ENCODE peak calls at places on chromosomes 7 and 10, in seven cellular contexts. E, N, A, X, Y, D and L are unnamed samples.

GRCh38 chr7:1532456-1533254 is 2.2 kb downstream of the MAFK start:
- DNase-seq in E (peak; percentile 96), N (peak; percentile 93), A (peak; percentile 78), X (peak; percentile 85), Y (peak; percentile 76), D (no peak), L (no peak)

GRCh38 chr7:55570939-55571338 is 1.4 kb downstream of the VOPP1 start:
- DNase-seq in E (peak; percentile 43), N (peak; percentile 85), A (no peak), X (no peak), Y (peak; percentile 76), D (peak; percentile 37), L (no peak)

GRCh38 chr7:123190109-123190831 is 9.5 kb downstream of the SLC13A1 start:
- DNase-seq in E (no peak), N (no peak), A (no peak), X (no peak), Y (peak; percentile 68), D (no peak), L (no peak)

GRCh38 chr10:31947144-31947926 is 18.7 kb upstream of the ARHGAP12 start:
- DNase-seq in E (peak; percentile 96), N (peak; percentile 94), A (no peak), X (no peak), Y (peak; percentile 58), D (no peak), L (no peak)

GRCh38 chr7:155002411-155003214 is at the start of gene PAXIP1:
- DNase-seq in E (peak; percentile 31), N (peak; percentile 54), A (peak; percentile 78), X (peak; percentile 62), Y (no peak), D (peak; percentile 56), L (no peak)

GRCh38 chr7:76396039-76396732 is 13.3 kb downstream of the SSC4D start:
- DNase-seq in E (no peak), N (no peak), A (no peak), X (no peak), Y (no peak), D (no peak), L (no peak)

GRCh38 chr7:105304040-105304895 is 84.5 kb downstream of the SRPK2 start:
- DNase-seq in E (peak; percentile 54), N (peak; percentile 38), A (no peak), X (no peak), Y (no peak), D (no peak), L (no peak)

GRCh38 chr7:29647020-29647654 is 83.5 kb downstream of the PRR15 start:
- DNase-seq in E (peak; percentile 58), N (no peak), A (no peak), X (no peak), Y (peak; percentile 58), D (no peak), L (no peak)

GRCh38 chr7:131026297-131027003 is 292.4 kb upstream of the KLF14 start:
- DNase-seq in E (peak; percentile 74), N (peak; percentile 69), A (no peak), X (no peak), Y (no peak), D (no peak), L (no peak)

GRCh38 chr10:89165923-89166322 is 41.2 kb downstream of the CH25H start:
- DNase-seq in E (no peak), N (peak; percentile 22), A (no peak), X (no peak), Y (no peak), D (no peak), L (no peak)

GRCh38 chr10:125158528-125159485 is 1.6 kb downstream of the CTBP2 start:
- DNase-seq in E (peak; percentile 78), N (peak; percentile 70), A (peak; percentile 80), X (peak; percentile 60), Y (peak; percentile 39), D (no peak), L (peak; percentile 89)

GRCh38 chr10:5585517-5586222 is 60.9 kb downstream of the CALML3 start:
- DNase-seq in E (no peak), N (no peak), A (no peak), X (no peak), Y (no peak), D (peak; percentile 85), L (no peak)

GRCh38 chr10:120979435-120980315 is 128.5 kb downstream of the WDR11 start:
- DNase-seq in E (peak; percentile 14), N (no peak), A (no peak), X (no peak), Y (no peak), D (no peak), L (no peak)

GRCh38 chr10:17616403-17617030 is 657 bp downstream of the HACD1 start:
- DNase-seq in E (peak; percentile 72), N (peak; percentile 80), A (peak; percentile 92), X (peak; percentile 68), Y (peak; percentile 63), D (no peak), L (peak; percentile 92)

GRCh38 chr7:150325110-150325611 is 1.8 kb upstream of the ACTR3C start:
- DNase-seq in E (peak; percentile 46), N (no peak), A (no peak), X (peak; percentile 72), Y (peak; percentile 46), D (no peak), L (peak; percentile 71)

GRCh38 chr10:86439544-86439943 is 72.9 kb upstream of the GRID1 start:
- DNase-seq in E (peak; percentile 98), N (peak; percentile 71), A (peak; percentile 41), X (peak; percentile 63), Y (peak; percentile 81), D (no peak), L (no peak)

GRCh38 chr7:123901111-123901510 is 23.9 kb upstream of the SPAM1 start:
- DNase-seq in E (no peak), N (no peak), A (no peak), X (no peak), Y (no peak), D (no peak), L (no peak)

GRCh38 chr7:94655562-94655883 is 410 bp downstream of the SGCE start:
- DNase-seq in E (no peak), N (no peak), A (peak; percentile 27), X (no peak), Y (no peak), D (no peak), L (no peak)

GRCh38 chr7:144834516-144835165 is 1.2 kb downstream of the TPK1 start:
- DNase-seq in E (no peak), N (no peak), A (no peak), X (no peak), Y (peak; percentile 37), D (peak; percentile 19), L (no peak)

GRCh38 chr10:49080071-49080470 is 35.3 kb downstream of the VSTM4 start:
- DNase-seq in E (peak; percentile 40), N (no peak), A (peak; percentile 49), X (no peak), Y (no peak), D (peak; percentile 75), L (peak; percentile 78)

GRCh38 chr7:33072471-33072870 is 9.9 kb upstream of the NT5C3A start:
- DNase-seq in E (peak; percentile 63), N (peak; percentile 82), A (no peak), X (no peak), Y (peak; percentile 31), D (no peak), L (no peak)

GRCh38 chr7:89813096-89813495 is 341.2 kb upstream of the STEAP1 start:
- DNase-seq in E (no peak), N (no peak), A (no peak), X (no peak), Y (no peak), D (no peak), L (no peak)

GRCh38 chr7:70596575-70596891 is 535.4 kb upstream of the GALNT17 start:
- DNase-seq in E (no peak), N (no peak), A (no peak), X (no peak), Y (no peak), D (peak; percentile 22), L (no peak)

GRCh38 chr7:11456574-11456973 is 375.4 kb downstream of the THSD7A start:
- DNase-seq in E (no peak), N (no peak), A (no peak), X (no peak), Y (no peak), D (no peak), L (no peak)

GRCh38 chr7:92563345-92563744 is 26.8 kb downstream of the FAM133B start:
- DNase-seq in E (no peak), N (no peak), A (no peak), X (no peak), Y (no peak), D (no peak), L (no peak)

GRCh38 chr7:137597856-137598255 is 248.9 kb downstream of the DGKI start:
- DNase-seq in E (no peak), N (no peak), A (no peak), X (no peak), Y (no peak), D (no peak), L (no peak)

GRCh38 chr10:126387041-126387908 is 1.0 kb downstream of the ADAM12 start:
- DNase-seq in E (peak; percentile 76), N (peak; percentile 80), A (peak; percentile 71), X (no peak), Y (peak; percentile 83), D (peak; percentile 20), L (no peak)

GRCh38 chr7:36286241-36286640 is 103.4 kb upstream of the ANLN start:
- DNase-seq in E (no peak), N (no peak), A (no peak), X (no peak), Y (no peak), D (no peak), L (no peak)

GRCh38 chr7:155340721-155341120 is 43.0 kb downstream of the INSIG1 start:
- DNase-seq in E (no peak), N (no peak), A (no peak), X (peak; percentile 28), Y (no peak), D (no peak), L (no peak)

GRCh38 chr7:29328811-29329210 is 134.2 kb downstream of the CHN2 start:
- DNase-seq in E (no peak), N (no peak), A (no peak), X (no peak), Y (no peak), D (peak; percentile 18), L (no peak)

GRCh38 chr7:4613855-4614548 is 68.1 kb upstream of the FOXK1 start:
- DNase-seq in E (peak; percentile 53), N (peak; percentile 31), A (peak; percentile 31), X (no peak), Y (no peak), D (no peak), L (no peak)

GRCh38 chr10:12418000-12418399 is 68.7 kb downstream of the CAMK1D start:
- DNase-seq in E (peak; percentile 27), N (no peak), A (peak; percentile 68), X (peak; percentile 18), Y (no peak), D (no peak), L (no peak)

GRCh38 chr10:87973635-87974034 is 110.2 kb downstream of the PTEN start:
- DNase-seq in E (peak; percentile 29), N (peak; percentile 75), A (no peak), X (no peak), Y (no peak), D (no peak), L (no peak)